ENCODE peak calls at places on chromosomes 4 and X, in nine cellular contexts. One of them, this sample, is unnamed. For H3K27me3, the result is how much of the 10 kb centered on the place peaks cover.

GRCh38 chr4:2424581-2424980 is 5.8 kb downstream of the CFAP99 start:
- DNase-seq in hepatocyte: no peak
- DNase-seq in H9: no peak
- DNase-seq in aorta: no peak
- DNase-seq in psoas muscle: no peak
- DNase-seq in CD8-positive, alpha-beta memory T cell: no peak
- DNase-seq in lung: no peak
- DNase-seq in transverse colon: no peak
- DNase-seq in effector memory CD4-positive, alpha-beta T cell: no peak
- DNase-seq in this sample: no peak

GRCh38 chrX:69021561-69021960 is 143.7 kb downstream of the PJA1 start:
- DNase-seq in hepatocyte: no peak
- DNase-seq in H9: no peak
- DNase-seq in aorta: no peak
- DNase-seq in psoas muscle: no peak
- DNase-seq in CD8-positive, alpha-beta memory T cell: no peak
- DNase-seq in lung: peak
- DNase-seq in transverse colon: no peak
- DNase-seq in effector memory CD4-positive, alpha-beta T cell: no peak
- DNase-seq in this sample: no peak

GRCh38 chr4:85153221-85153620 is 186.7 kb upstream of the WDFY3 start:
- DNase-seq in hepatocyte: no peak
- DNase-seq in H9: no peak
- DNase-seq in aorta: no peak
- DNase-seq in psoas muscle: no peak
- DNase-seq in CD8-positive, alpha-beta memory T cell: no peak
- DNase-seq in lung: no peak
- DNase-seq in transverse colon: no peak
- DNase-seq in effector memory CD4-positive, alpha-beta T cell: no peak
- DNase-seq in this sample: no peak

GRCh38 chr4:25011135-25011866 is 19.4 kb downstream of the LGI2 start:
- DNase-seq in hepatocyte: peak
- DNase-seq in H9: no peak
- DNase-seq in aorta: no peak
- DNase-seq in psoas muscle: no peak
- DNase-seq in CD8-positive, alpha-beta memory T cell: no peak
- DNase-seq in lung: no peak
- DNase-seq in transverse colon: no peak
- DNase-seq in effector memory CD4-positive, alpha-beta T cell: no peak
- DNase-seq in this sample: no peak

GRCh38 chr4:146243141-146243882 is 29.0 kb downstream of the REELD1 start:
- DNase-seq in hepatocyte: no peak
- DNase-seq in H9: peak
- DNase-seq in aorta: no peak
- DNase-seq in psoas muscle: peak
- DNase-seq in CD8-positive, alpha-beta memory T cell: peak
- DNase-seq in lung: no peak
- DNase-seq in transverse colon: no peak
- DNase-seq in effector memory CD4-positive, alpha-beta T cell: no peak
- DNase-seq in this sample: peak

GRCh38 chr4:16117164-16117563 is 33.3 kb upstream of the PROM1 start:
- DNase-seq in hepatocyte: no peak
- DNase-seq in H9: peak
- DNase-seq in aorta: no peak
- DNase-seq in psoas muscle: no peak
- DNase-seq in CD8-positive, alpha-beta memory T cell: no peak
- DNase-seq in lung: no peak
- DNase-seq in transverse colon: no peak
- DNase-seq in effector memory CD4-positive, alpha-beta T cell: no peak
- DNase-seq in this sample: no peak

GRCh38 chr4:82776925-82777542 is 21.6 kb downstream of the SCD5 start:
- DNase-seq in hepatocyte: no peak
- DNase-seq in H9: peak
- DNase-seq in aorta: no peak
- DNase-seq in psoas muscle: no peak
- DNase-seq in CD8-positive, alpha-beta memory T cell: no peak
- DNase-seq in lung: no peak
- DNase-seq in transverse colon: no peak
- DNase-seq in effector memory CD4-positive, alpha-beta T cell: no peak
- DNase-seq in this sample: no peak

GRCh38 chr4:7046971-7047370 is 3.8 kb downstream of the TADA2B start:
- DNase-seq in hepatocyte: no peak
- DNase-seq in H9: no peak
- DNase-seq in aorta: peak
- DNase-seq in psoas muscle: no peak
- DNase-seq in CD8-positive, alpha-beta memory T cell: no peak
- DNase-seq in lung: no peak
- DNase-seq in transverse colon: no peak
- DNase-seq in effector memory CD4-positive, alpha-beta T cell: no peak
- DNase-seq in this sample: no peak

GRCh38 chr4:175125410-175126068 is 207.4 kb downstream of the ADAM29 start:
- DNase-seq in hepatocyte: no peak
- DNase-seq in H9: no peak
- DNase-seq in aorta: no peak
- DNase-seq in psoas muscle: no peak
- DNase-seq in CD8-positive, alpha-beta memory T cell: no peak
- DNase-seq in lung: no peak
- DNase-seq in transverse colon: no peak
- DNase-seq in effector memory CD4-positive, alpha-beta T cell: no peak
- DNase-seq in this sample: no peak

GRCh38 chrX:37684918-37685317 is 673 bp upstream of the XK start:
- DNase-seq in hepatocyte: no peak
- DNase-seq in H9: no peak
- DNase-seq in aorta: no peak
- DNase-seq in psoas muscle: no peak
- DNase-seq in CD8-positive, alpha-beta memory T cell: no peak
- DNase-seq in lung: no peak
- DNase-seq in transverse colon: no peak
- DNase-seq in effector memory CD4-positive, alpha-beta T cell: no peak
- DNase-seq in this sample: no peak

GRCh38 chr4:77015390-77015789 is 60.4 kb downstream of the CCNI start:
- DNase-seq in hepatocyte: no peak
- DNase-seq in H9: peak
- DNase-seq in aorta: no peak
- DNase-seq in psoas muscle: no peak
- DNase-seq in CD8-positive, alpha-beta memory T cell: no peak
- DNase-seq in lung: no peak
- DNase-seq in transverse colon: no peak
- DNase-seq in effector memory CD4-positive, alpha-beta T cell: no peak
- DNase-seq in this sample: peak

GRCh38 chr4:186727149-186727976 is 3.7 kb upstream of the FAT1 start:
- DNase-seq in hepatocyte: no peak
- DNase-seq in H9: no peak
- DNase-seq in aorta: no peak
- DNase-seq in psoas muscle: no peak
- DNase-seq in CD8-positive, alpha-beta memory T cell: no peak
- DNase-seq in lung: no peak
- DNase-seq in transverse colon: no peak
- DNase-seq in effector memory CD4-positive, alpha-beta T cell: no peak
- DNase-seq in this sample: peak

DNA sequence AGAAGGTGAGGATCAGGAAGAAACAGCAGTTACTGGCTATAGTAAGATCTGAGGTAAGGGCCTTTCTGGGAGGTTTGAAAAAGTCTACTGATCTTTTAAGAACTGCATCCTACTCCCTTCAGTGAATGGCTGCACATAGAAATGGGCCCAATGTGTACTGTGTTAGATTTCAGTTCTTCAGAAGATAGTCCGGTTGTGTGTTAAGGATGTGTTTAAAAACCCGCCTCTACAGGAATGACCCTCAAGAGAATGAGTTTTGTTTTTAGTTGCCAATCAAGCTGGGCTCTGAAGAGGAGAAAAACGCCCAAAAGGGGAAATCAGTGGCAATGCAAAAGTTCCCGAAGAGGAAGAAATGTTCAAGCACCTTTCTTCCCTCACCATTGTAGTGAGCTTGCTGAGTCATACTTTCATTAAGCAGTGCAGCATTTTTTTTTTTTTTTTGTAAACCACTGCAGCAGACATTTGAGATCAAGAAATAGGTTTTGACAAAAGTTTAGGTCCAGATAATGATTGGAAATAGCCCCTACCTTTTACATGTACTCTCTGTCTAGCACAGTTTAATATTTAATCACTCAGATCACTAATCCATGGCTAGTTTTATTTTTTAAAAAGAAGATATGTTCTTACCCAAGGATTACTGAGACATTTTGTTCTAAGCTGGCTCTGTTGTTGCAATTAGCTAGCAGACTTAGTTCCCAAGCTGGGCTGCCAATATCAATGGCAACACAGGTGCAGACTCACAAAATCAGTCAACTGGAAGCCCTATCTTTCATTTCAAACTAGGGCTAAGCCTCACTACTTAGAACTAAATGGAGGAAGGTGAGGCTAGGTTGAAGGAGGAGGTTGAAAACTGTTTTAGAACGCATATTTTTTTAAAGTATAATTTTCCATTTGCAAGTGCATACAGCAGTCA is 7.0 kb upstream of the TRPC5OS start:
- DNase-seq in hepatocyte: peak
- DNase-seq in H9: no peak
- DNase-seq in aorta: no peak
- DNase-seq in psoas muscle: no peak
- DNase-seq in CD8-positive, alpha-beta memory T cell: no peak
- DNase-seq in lung: no peak
- DNase-seq in transverse colon: no peak
- DNase-seq in effector memory CD4-positive, alpha-beta T cell: no peak
- DNase-seq in this sample: no peak
- H3K27me3 ChIP-seq in hepatocyte: under half
- H3K27me3 ChIP-seq in H9: under half
- H3K27me3 ChIP-seq in aorta: under half
- H3K27me3 ChIP-seq in psoas muscle: under half
- H3K27me3 ChIP-seq in CD8-positive, alpha-beta memory T cell: under half
- H3K27me3 ChIP-seq in lung: under half
- H3K27me3 ChIP-seq in transverse colon: under half
- H3K27me3 ChIP-seq in effector memory CD4-positive, alpha-beta T cell: under half
- H3K27me3 ChIP-seq in this sample: under half

DNA sequence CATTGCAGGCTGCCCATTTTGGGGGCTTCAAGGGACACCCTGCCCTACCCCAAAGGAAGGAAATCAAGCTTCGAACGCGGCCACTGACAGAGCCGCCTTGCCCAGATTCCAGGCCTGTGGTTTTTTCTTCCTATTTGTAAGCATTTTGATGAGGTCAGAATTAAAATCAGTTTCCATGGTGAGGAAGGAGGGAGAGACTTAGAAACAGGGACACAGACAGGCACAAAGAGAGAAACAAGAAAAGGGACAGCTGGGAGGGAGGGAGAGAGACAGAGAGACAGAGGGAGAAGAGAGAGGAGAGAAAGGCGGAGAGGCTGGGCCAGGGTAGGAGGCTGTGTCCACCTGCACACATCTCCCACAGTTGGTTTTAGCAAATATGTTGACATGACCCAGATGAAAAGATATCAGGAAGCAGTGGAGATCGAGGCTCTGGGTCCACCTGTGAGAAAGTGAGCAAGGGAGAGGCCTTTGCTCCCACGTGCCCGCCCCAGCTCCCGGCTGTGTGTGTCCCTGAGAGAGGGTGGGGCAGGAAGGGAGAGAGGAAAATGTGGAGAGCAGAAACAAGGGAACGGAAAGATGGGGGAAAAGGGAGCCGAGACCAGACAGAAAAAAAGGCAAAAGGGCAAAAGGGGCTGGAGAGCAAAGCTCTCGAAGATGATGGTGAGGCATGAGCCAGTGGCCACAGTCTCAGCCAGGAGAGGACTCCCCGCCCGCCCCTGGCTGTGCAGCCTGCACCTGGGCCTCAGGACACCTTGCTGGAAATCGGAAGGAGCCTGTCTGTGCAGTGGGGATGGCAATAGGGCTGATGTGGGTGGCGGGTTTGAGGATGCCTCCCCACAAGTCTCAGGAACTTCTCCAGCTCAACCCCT is 20.6 kb upstream of the MSX1 start:
- DNase-seq in hepatocyte: peak
- DNase-seq in H9: peak
- DNase-seq in aorta: no peak
- DNase-seq in psoas muscle: peak
- DNase-seq in CD8-positive, alpha-beta memory T cell: no peak
- DNase-seq in lung: no peak
- DNase-seq in transverse colon: no peak
- DNase-seq in effector memory CD4-positive, alpha-beta T cell: no peak
- DNase-seq in this sample: no peak
- H3K27me3 ChIP-seq in hepatocyte: under half
- H3K27me3 ChIP-seq in H9: under half
- H3K27me3 ChIP-seq in aorta: under half
- H3K27me3 ChIP-seq in psoas muscle: under half
- H3K27me3 ChIP-seq in CD8-positive, alpha-beta memory T cell: under half
- H3K27me3 ChIP-seq in lung: under half
- H3K27me3 ChIP-seq in transverse colon: under half
- H3K27me3 ChIP-seq in effector memory CD4-positive, alpha-beta T cell: under half
- H3K27me3 ChIP-seq in this sample: under half

GRCh38 chrX:153576961-153577360 is 22.0 kb downstream of the CCNQ start:
- DNase-seq in hepatocyte: no peak
- DNase-seq in H9: no peak
- DNase-seq in aorta: no peak
- DNase-seq in psoas muscle: no peak
- DNase-seq in CD8-positive, alpha-beta memory T cell: no peak
- DNase-seq in lung: no peak
- DNase-seq in transverse colon: no peak
- DNase-seq in effector memory CD4-positive, alpha-beta T cell: no peak
- DNase-seq in this sample: no peak

GRCh38 chrX:153576239-153576870 is 22.6 kb downstream of the CCNQ start:
- DNase-seq in hepatocyte: no peak
- DNase-seq in H9: no peak
- DNase-seq in aorta: no peak
- DNase-seq in psoas muscle: no peak
- DNase-seq in CD8-positive, alpha-beta memory T cell: no peak
- DNase-seq in lung: no peak
- DNase-seq in transverse colon: no peak
- DNase-seq in effector memory CD4-positive, alpha-beta T cell: no peak
- DNase-seq in this sample: no peak

GRCh38 chrX:153572601-153573000 is 26.3 kb downstream of the CCNQ start:
- DNase-seq in hepatocyte: no peak
- DNase-seq in H9: no peak
- DNase-seq in aorta: no peak
- DNase-seq in psoas muscle: no peak
- DNase-seq in CD8-positive, alpha-beta memory T cell: no peak
- DNase-seq in lung: no peak
- DNase-seq in transverse colon: no peak
- DNase-seq in effector memory CD4-positive, alpha-beta T cell: no peak
- DNase-seq in this sample: no peak

GRCh38 chrX:153571159-153571908 is 27.6 kb downstream of the CCNQ start:
- DNase-seq in hepatocyte: no peak
- DNase-seq in H9: no peak
- DNase-seq in aorta: no peak
- DNase-seq in psoas muscle: no peak
- DNase-seq in CD8-positive, alpha-beta memory T cell: no peak
- DNase-seq in lung: no peak
- DNase-seq in transverse colon: no peak
- DNase-seq in effector memory CD4-positive, alpha-beta T cell: no peak
- DNase-seq in this sample: no peak

GRCh38 chrX:153573999-153574398 is 24.9 kb downstream of the CCNQ start:
- DNase-seq in hepatocyte: no peak
- DNase-seq in H9: no peak
- DNase-seq in aorta: no peak
- DNase-seq in psoas muscle: no peak
- DNase-seq in CD8-positive, alpha-beta memory T cell: no peak
- DNase-seq in lung: no peak
- DNase-seq in transverse colon: no peak
- DNase-seq in effector memory CD4-positive, alpha-beta T cell: no peak
- DNase-seq in this sample: peak
- H3K27me3 ChIP-seq in hepatocyte: under half
- H3K27me3 ChIP-seq in H9: under half
- H3K27me3 ChIP-seq in aorta: under half
- H3K27me3 ChIP-seq in psoas muscle: under half
- H3K27me3 ChIP-seq in CD8-positive, alpha-beta memory T cell: under half
- H3K27me3 ChIP-seq in lung: under half
- H3K27me3 ChIP-seq in transverse colon: under half
- H3K27me3 ChIP-seq in effector memory CD4-positive, alpha-beta T cell: under half
- H3K27me3 ChIP-seq in this sample: under half

GRCh38 chr4:166741709-166742108 is 492.6 kb downstream of the SPOCK3 start:
- DNase-seq in hepatocyte: no peak
- DNase-seq in H9: no peak
- DNase-seq in aorta: no peak
- DNase-seq in psoas muscle: no peak
- DNase-seq in CD8-positive, alpha-beta memory T cell: no peak
- DNase-seq in lung: no peak
- DNase-seq in transverse colon: no peak
- DNase-seq in effector memory CD4-positive, alpha-beta T cell: no peak
- DNase-seq in this sample: no peak
- H3K27me3 ChIP-seq in hepatocyte: under half
- H3K27me3 ChIP-seq in H9: under half
- H3K27me3 ChIP-seq in aorta: under half
- H3K27me3 ChIP-seq in psoas muscle: under half
- H3K27me3 ChIP-seq in CD8-positive, alpha-beta memory T cell: under half
- H3K27me3 ChIP-seq in lung: under half
- H3K27me3 ChIP-seq in transverse colon: under half
- H3K27me3 ChIP-seq in effector memory CD4-positive, alpha-beta T cell: under half
- H3K27me3 ChIP-seq in this sample: under half

This sample was measured in GM23338.